ENCODE peak calls at places on chromosomes 2 and 18, in five cellular contexts. N is stimulated activated CD8-positive, alpha-beta memory T cell treated with anti-CD3 and anti-CD28 coated beads, Interleukin-15, amount 100 ng/mL, for 48 hours; J is AG08396; T is RCC 7860; Z is nucleus accumbens. S is an unnamed sample.

GRCh38 chr2:197258580-197258979 is 52.0 kb downstream of the ANKRD44 start:
- DNase-seq in J (no peak), Z (no peak), N (no peak), T (no peak), S (no peak)

GRCh38 chr2:240405654-240406313 is 29.7 kb upstream of the GPC1 start:
- DNase-seq in N (no peak), J (no peak), Z (no peak), T (no peak), S (peak; percentile 5)

GRCh38 chr2:108586116-108586515 is 51.8 kb downstream of the LIMS1 start:
- DNase-seq in J (no peak), T (no peak), Z (no peak), N (no peak), S (no peak)

GRCh38 chr2:157900203-157900602 is 24.1 kb upstream of the ACVR1 start:
- DNase-seq in T (no peak), J (no peak), N (no peak), Z (no peak), S (no peak)

GRCh38 chr2:132891456-132891855 is 221.5 kb upstream of the LYPD1 start:
- DNase-seq in Z (no peak), J (no peak), T (no peak), N (no peak), S (no peak)

GRCh38 chr2:237210297-237210696 is 124.6 kb downstream of the COPS8 start:
- DNase-seq in Z (no peak), N (no peak), J (no peak), T (no peak), S (no peak)

GRCh38 chr2:40332096-40332826 is 119.6 kb downstream of the SLC8A1 start:
- DNase-seq in N (no peak), Z (no peak), T (peak; percentile 71), J (peak; percentile 17), S (no peak)

GRCh38 chr2:141496805-141497204 is 634.0 kb downstream of the LRP1B start:
- DNase-seq in Z (no peak), N (no peak), J (no peak), T (no peak), S (no peak)

GRCh38 chr18:1039421-1039820 is 134.8 kb downstream of the ADCYAP1 start:
- DNase-seq in J (no peak), N (no peak), Z (no peak), T (no peak), S (peak; percentile 62)

GRCh38 chr18:44731866-44732555 is 51.3 kb downstream of the SETBP1 start:
- DNase-seq in T (no peak), N (no peak), Z (no peak), J (no peak), S (no peak)

GRCh38 chr2:147739531-147739930 is 105.3 kb upstream of the ACVR2A start:
- DNase-seq in T (no peak), N (no peak), J (no peak), Z (no peak), S (no peak)

GRCh38 chr2:61470122-61470951 is 550 bp downstream of the USP34 start:
- DNase-seq in Z (peak; percentile 88), J (peak; percentile 89), N (peak; percentile 76), T (peak; percentile 59), S (peak; percentile 94)

GRCh38 chr2:20062615-20063545 is 11.5 kb upstream of the LAPTM4A start:
- DNase-seq in J (peak; percentile 66), N (no peak), T (no peak), Z (no peak), S (no peak)

GRCh38 chr2:20483496-20483895 is 36.6 kb downstream of the RHOB start:
- DNase-seq in T (no peak), N (no peak), Z (peak; percentile 39), J (no peak), S (no peak)

GRCh38 chr2:15729709-15730544 is 138.3 kb downstream of the DDX1 start:
- DNase-seq in N (no peak), Z (no peak), J (no peak), T (no peak), S (no peak)

GRCh38 chr2:195238366-195238765 is 418.7 kb upstream of the SLC39A10 start:
- DNase-seq in J (peak; percentile 4), T (no peak), Z (no peak), N (no peak), S (no peak)

GRCh38 chr2:218079943-218080913 is 11.2 kb downstream of the RUFY4 start:
- DNase-seq in Z (no peak), N (no peak), T (no peak), J (no peak), S (peak; percentile 24)

GRCh38 chr2:8306530-8307351 is 375.1 kb upstream of the ID2 start:
- DNase-seq in N (no peak), J (peak; percentile 29), Z (no peak), T (peak; percentile 58), S (no peak)

GRCh38 chr2:240624950-240625621 is at the start of gene GPR35:
- DNase-seq in N (peak; percentile 81), Z (peak; percentile 29), T (peak; percentile 75), J (peak; percentile 49), S (peak; percentile 18)

GRCh38 chr2:64482765-64483504 is 29.0 kb downstream of the LGALSL start:
- DNase-seq in N (no peak), Z (no peak), T (peak; percentile 36), J (no peak), S (no peak)

GRCh38 chr2:79114797-79115494 is 5.3 kb upstream of the REG1A start:
- DNase-seq in Z (no peak), T (no peak), N (no peak), J (no peak), S (no peak)

GRCh38 chr18:67218556-67218955 is 298.0 kb downstream of the DSEL start:
- DNase-seq in Z (no peak), N (no peak), J (no peak), T (no peak), S (no peak)

GRCh38 chr18:3923750-3924149 is 473.8 kb downstream of the TGIF1 start:
- DNase-seq in Z (no peak), T (peak; percentile 57), N (no peak), J (no peak), S (no peak)

GRCh38 chr2:226791056-226791486 is 8.5 kb downstream of the IRS1 start:
- DNase-seq in Z (peak; percentile 87), N (peak; percentile 17), T (no peak), J (peak; percentile 55), S (no peak)

GRCh38 chr2:96241901-96242611 is 23.7 kb downstream of the TMEM127 start:
- DNase-seq in Z (peak; percentile 32), N (peak; percentile 43), J (peak; percentile 61), T (no peak), S (no peak)

GRCh38 chr2:149650006-149650405 is 62.4 kb upstream of the MMADHC start:
- DNase-seq in T (peak; percentile 34), J (no peak), N (no peak), Z (no peak), S (no peak)

GRCh38 chr2:98148968-98149697 is 62.2 kb downstream of the VWA3B start:
- DNase-seq in T (no peak), J (peak; percentile 72), N (no peak), Z (peak; percentile 42), S (no peak)

GRCh38 chr2:53018830-53019425 is 748.7 kb upstream of the CHAC2 start:
- DNase-seq in J (no peak), T (no peak), Z (no peak), N (no peak), S (no peak)